ENCODE peak calls at places on chromosomes 2 and 18, in seven cellular contexts. K is AG08395; A is CD8-positive, alpha-beta memory T cell; S is PC-9; J is H4; D is T47D; E is occipital lobe. V is an unnamed sample.

GRCh38 chr2:160241251-160242137 is 41.4 kb upstream of the ITGB6 start:
- DNase-seq in S (peak), D (peak), E (no peak), A (no peak), J (peak), K (peak), V (peak)

GRCh38 chr2:44768438-44769236 is 172.9 kb upstream of the SIX3 start:
- DNase-seq in K (no peak), E (no peak), J (no peak), D (no peak), A (no peak), S (no peak), V (no peak)

GRCh38 chr2:217329023-217329431 is 469.2 kb upstream of the TNP1 start:
- DNase-seq in A (no peak), S (no peak), J (no peak), D (no peak), E (no peak), K (no peak), V (no peak)

GRCh38 chr2:192467953-192468660 is 273.4 kb upstream of the TMEFF2 start:
- DNase-seq in E (no peak), D (no peak), A (no peak), J (no peak), S (no peak), K (no peak), V (no peak)

GRCh38 chr2:159497857-159498256 is 118.5 kb downstream of the BAZ2B start:
- DNase-seq in D (no peak), K (no peak), S (no peak), J (no peak), A (no peak), E (no peak), V (no peak)

GRCh38 chr18:59898609-59899297 is 1.0 kb upstream of the PMAIP1 start:
- DNase-seq in J (no peak), E (no peak), S (no peak), D (no peak), A (no peak), K (no peak), V (no peak)

GRCh38 chr2:26299488-26300092 is 46.4 kb upstream of the SELENOI start:
- DNase-seq in A (peak), K (peak), E (no peak), D (peak), S (peak), J (peak), V (peak)

GRCh38 chr2:23430263-23430662 is 45.3 kb downstream of the KLHL29 start:
- DNase-seq in K (peak), S (no peak), A (no peak), E (no peak), D (no peak), J (no peak), V (peak)

GRCh38 chr2:207796585-207797350 is 27.1 kb upstream of the FZD5 start:
- DNase-seq in J (no peak), D (peak), E (no peak), K (no peak), S (peak), A (no peak), V (peak)

GRCh38 chr18:37967261-37967660 is 401.7 kb upstream of the CELF4 start:
- DNase-seq in K (no peak), J (no peak), S (no peak), A (no peak), E (no peak), D (no peak), V (no peak)

GRCh38 chr2:30371772-30372373 is 75.2 kb upstream of the LCLAT1 start:
- DNase-seq in D (no peak), K (peak), E (no peak), J (no peak), S (no peak), A (no peak), V (peak)

GRCh38 chr2:40975175-40975574 is 523.3 kb upstream of the SLC8A1 start:
- DNase-seq in D (no peak), E (no peak), S (no peak), K (no peak), A (no peak), J (no peak), V (no peak)

GRCh38 chr2:127044977-127045654 is 61.8 kb downstream of the BIN1 start:
- DNase-seq in A (no peak), J (no peak), K (peak), D (no peak), S (no peak), E (no peak), V (peak)

GRCh38 chr2:29628078-29628765 is 293.2 kb downstream of the ALK start:
- DNase-seq in E (no peak), D (no peak), S (no peak), J (no peak), A (no peak), K (no peak), V (no peak)

GRCh38 chr2:235170536-235171510 is 219.0 kb downstream of the SH3BP4 start:
- DNase-seq in S (peak), A (no peak), E (no peak), J (peak), K (peak), D (peak), V (peak)